ENCODE peak calls at places on chromosomes 2 and 18, in nine cellular contexts. N, Z, I, V, J, S, L, T and K are unnamed samples.

GRCh38 chr2:67839242-67839641 is 223.6 kb downstream of the C1D start:
- DNase-seq in I (no peak), S (no peak), N (no peak), V (no peak), Z (no peak), J (no peak), T (no peak), L (no peak), K (no peak)

GRCh38 chr2:50564781-50565180 is 467.2 kb downstream of the NRXN1 start:
- DNase-seq in T (no peak), L (no peak), Z (no peak), S (no peak), J (no peak), V (no peak), N (no peak), I (no peak), K (no peak)

GRCh38 chr18:23428821-23429220 is 24.3 kb upstream of the RIOK3 start:
- DNase-seq in V (no peak), L (no peak), J (no peak), I (no peak), S (no peak), T (no peak), N (no peak), Z (no peak), K (no peak)

GRCh38 chr2:25043241-25043867 is 1.5 kb downstream of the EFR3B start:
- DNase-seq in T (peak; percentile 68), N (no peak), I (peak; percentile 61), V (no peak), S (peak; percentile 58), J (no peak), Z (no peak), L (no peak), K (no peak)

GRCh38 chr2:129248183-129248582 is 731.3 kb upstream of the RAB6C start:
- DNase-seq in N (no peak), S (no peak), V (no peak), J (no peak), I (no peak), L (no peak), Z (no peak), T (peak; percentile 20), K (no peak)

GRCh38 chr2:188665196-188665595 is 309.0 kb upstream of the COL3A1 start:
- DNase-seq in T (no peak), I (no peak), N (no peak), V (no peak), Z (no peak), L (no peak), J (no peak), S (no peak), K (no peak)

GRCh38 chr18:38611036-38611964 is 1045.7 kb upstream of the CELF4 start:
- DNase-seq in S (no peak), Z (peak; percentile 17), N (no peak), L (no peak), J (no peak), T (no peak), V (no peak), I (no peak), K (no peak)

GRCh38 chr18:67402543-67402942 is 114.0 kb downstream of the DSEL start:
- DNase-seq in J (no peak), T (no peak), Z (no peak), V (no peak), L (no peak), N (no peak), I (no peak), S (no peak), K (no peak)

GRCh38 chr2:105034170-105034569 is 3.7 kb upstream of the MRPS9 start:
- DNase-seq in Z (no peak), L (no peak), S (no peak), V (no peak), N (no peak), T (no peak), J (no peak), I (no peak), K (no peak)

GRCh38 chr18:73987247-73987980 is 160.2 kb downstream of the FBXO15 start:
- DNase-seq in T (no peak), J (no peak), S (no peak), Z (no peak), L (no peak), N (no peak), I (no peak), V (no peak), K (no peak)

GRCh38 chr18:68426731-68427315 is 288.1 kb downstream of the TMX3 start:
- DNase-seq in L (no peak), N (no peak), I (no peak), S (no peak), J (no peak), V (no peak), Z (no peak), T (no peak), K (no peak)

GRCh38 chr2:173299764-173300163 is 54.9 kb upstream of the CDCA7 start:
- DNase-seq in Z (no peak), T (no peak), L (no peak), I (no peak), J (no peak), S (no peak), V (no peak), N (no peak), K (no peak)

GRCh38 chr2:173305303-173305702 is 49.4 kb upstream of the CDCA7 start:
- DNase-seq in N (no peak), V (no peak), T (no peak), Z (no peak), J (no peak), I (no peak), S (no peak), L (no peak), K (no peak)

GRCh38 chr2:173298536-173299097 is 56.1 kb upstream of the CDCA7 start:
- DNase-seq in T (peak; percentile 11), I (no peak), L (no peak), N (no peak), Z (no peak), V (no peak), J (no peak), S (no peak), K (no peak)

GRCh38 chr2:173296235-173296634 is 58.4 kb upstream of the CDCA7 start:
- DNase-seq in L (no peak), T (no peak), J (no peak), N (no peak), I (no peak), S (peak; percentile 45), Z (no peak), V (no peak), K (no peak)

DNA sequence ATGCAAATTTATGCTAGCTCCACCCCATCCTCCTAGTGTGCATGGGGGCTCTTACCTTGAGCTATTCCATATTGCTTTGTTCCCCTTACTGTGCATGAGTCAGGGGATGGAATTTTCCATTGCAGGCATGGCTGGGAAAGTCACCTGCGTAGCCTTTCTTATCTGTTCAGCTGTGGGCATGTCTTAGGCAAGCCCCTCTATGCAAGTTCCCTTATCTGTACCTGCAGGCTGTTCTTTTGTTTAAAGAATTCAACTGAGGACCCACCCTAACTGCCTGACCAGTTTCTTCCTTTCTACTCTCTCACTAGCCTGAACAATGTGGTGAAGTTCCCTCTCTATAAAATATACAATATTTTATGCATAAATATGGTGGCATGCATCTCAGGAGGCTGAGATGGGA is 54.2 kb upstream of the CDCA7 start:
- DNase-seq in N (no peak), Z (no peak), L (no peak), V (no peak), J (no peak), S (peak; percentile 47), T (no peak), I (peak; percentile 18), K (no peak)
- H3K9me3 ChIP-seq in N (no peaks in the 10 kb centered on the region), Z (peaks cover 22% of the 10 kb centered on the region), L (no peaks in the 10 kb centered on the region), V (peaks cover 45% of the 10 kb centered on the region), J (no peaks in the 10 kb centered on the region), S (peaks cover 30% of the 10 kb centered on the region), T (peaks cover 20% of the 10 kb centered on the region), I (peaks cover 17% of the 10 kb centered on the region), K (no peaks in the 10 kb centered on the region)

GRCh38 chr2:222892321-222892720 is 31.5 kb downstream of the ACSL3 start:
- DNase-seq in Z (no peak), S (peak; percentile 56), T (no peak), I (no peak), J (no peak), V (no peak), L (no peak), N (no peak), K (no peak)
- H3K9me3 ChIP-seq in Z (no peaks in the 10 kb centered on the region), S (no peaks in the 10 kb centered on the region), T (no peaks in the 10 kb centered on the region), I (no peaks in the 10 kb centered on the region), J (no peaks in the 10 kb centered on the region), V (no peaks in the 10 kb centered on the region), L (no peaks in the 10 kb centered on the region), N (no peaks in the 10 kb centered on the region), K (no peaks in the 10 kb centered on the region)

GRCh38 chr2:46873632-46874068 is 42.0 kb downstream of the MCFD2 start:
- DNase-seq in S (peak; percentile 88), V (peak; percentile 46), I (peak; percentile 88), N (peak; percentile 73), L (no peak), Z (peak; percentile 61), T (no peak), J (peak; percentile 89), K (no peak)
- H3K9me3 ChIP-seq in S (no peaks in the 10 kb centered on the region), V (no peaks in the 10 kb centered on the region), I (no peaks in the 10 kb centered on the region), N (no peaks in the 10 kb centered on the region), L (no peaks in the 10 kb centered on the region), Z (no peaks in the 10 kb centered on the region), T (no peaks in the 10 kb centered on the region), J (no peaks in the 10 kb centered on the region), K (no peaks in the 10 kb centered on the region)

GRCh38 chr2:217907266-217907665 is 95.5 kb downstream of the TNS1 start:
- DNase-seq in I (no peak), L (no peak), T (no peak), J (no peak), V (no peak), S (no peak), Z (no peak), N (no peak), K (no peak)
- H3K9me3 ChIP-seq in I (no peaks in the 10 kb centered on the region), L (no peaks in the 10 kb centered on the region), T (no peaks in the 10 kb centered on the region), J (no peaks in the 10 kb centered on the region), V (no peaks in the 10 kb centered on the region), S (no peaks in the 10 kb centered on the region), Z (no peaks in the 10 kb centered on the region), N (no peaks in the 10 kb centered on the region), K (no peaks in the 10 kb centered on the region)

DNA sequence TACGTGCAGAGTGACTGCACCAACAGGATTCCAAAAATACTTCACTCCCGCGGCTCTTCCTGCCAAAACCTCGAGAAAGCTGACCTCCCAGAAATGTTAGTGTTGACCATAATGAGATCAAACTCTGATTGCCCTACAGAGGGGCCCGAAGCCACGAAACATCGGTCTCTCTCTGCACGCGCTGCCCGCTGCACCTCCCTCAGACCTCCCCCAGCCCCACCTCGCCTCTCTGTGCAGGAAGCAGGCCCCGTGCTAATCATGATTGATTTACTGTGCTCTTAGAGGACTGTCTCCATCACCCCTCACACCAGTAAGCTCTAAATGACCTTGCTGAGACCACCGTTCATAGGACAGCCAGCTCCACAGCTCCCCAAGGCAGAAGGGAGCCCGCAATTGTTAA is 376.0 kb upstream of the SALL3 start:
- DNase-seq in T (no peak), I (no peak), J (no peak), N (no peak), Z (no peak), V (no peak), L (no peak), S (no peak), K (no peak)
- H3K9me3 ChIP-seq in T (no peaks in the 10 kb centered on the region), I (no peaks in the 10 kb centered on the region), J (no peaks in the 10 kb centered on the region), N (no peaks in the 10 kb centered on the region), Z (peaks cover 4% of the 10 kb centered on the region), V (peaks cover 8% of the 10 kb centered on the region), L (no peaks in the 10 kb centered on the region), S (no peaks in the 10 kb centered on the region), K (no peaks in the 10 kb centered on the region)